ENCODE peak calls at places on chromosomes 16 and 17, in eight cellular contexts. D is left ventricle myocardium inferior, Y is RWPE1, M is brain microvascular endothelial cell, P is gastrocnemius medialis, O is AG04450, V is kidney, E is spleen. A is an unnamed sample.

GRCh38 chr17:39186481-39187002 is 10.9 kb downstream of the CACNB1 start:
- DNase-seq in Y (no peak), E (no peak), D (no peak), V (no peak), M (no peak), O (no peak), P (no peak), A (no peak)

GRCh38 chr17:14211246-14211645 is 25.4 kb downstream of the CDRT15 start:
- DNase-seq in D (no peak), E (no peak), O (no peak), Y (no peak), M (no peak), P (no peak), V (no peak), A (no peak)

GRCh38 chr17:59764292-59764741 is 56.9 kb downstream of the VMP1 start:
- DNase-seq in D (no peak), V (no peak), P (no peak), Y (no peak), O (no peak), M (no peak), E (no peak), A (no peak)

GRCh38 chr16:88064011-88064888 is 113.0 kb downstream of the BANP start:
- DNase-seq in Y (no peak), O (no peak), P (no peak), M (no peak), E (peak; percentile 57), D (peak; percentile 8), V (peak; percentile 64), A (no peak)

GRCh38 chr16:22728167-22728836 is 85.7 kb upstream of the HS3ST2 start:
- DNase-seq in P (no peak), O (no peak), V (no peak), E (no peak), M (no peak), Y (no peak), D (no peak), A (no peak)

GRCh38 chr16:84593825-84594724 is 23.8 kb downstream of the COTL1 start:
- DNase-seq in O (no peak), V (no peak), E (peak; percentile 97), Y (no peak), D (no peak), M (no peak), P (no peak), A (no peak)

GRCh38 chr16:69711115-69711740 is 15.1 kb downstream of the NQO1 start:
- DNase-seq in V (no peak), P (no peak), O (peak; percentile 56), Y (peak; percentile 92), E (no peak), D (no peak), M (peak; percentile 68), A (peak; percentile 71)

GRCh38 chr16:81817789-81818304 is 38.8 kb downstream of the PLCG2 start:
- DNase-seq in M (no peak), P (no peak), E (peak; percentile 88), D (no peak), Y (no peak), O (no peak), V (no peak), A (no peak)

GRCh38 chr17:55794681-55795080 is 43.8 kb downstream of the PCTP start:
- DNase-seq in Y (no peak), V (no peak), P (no peak), E (no peak), O (no peak), M (no peak), D (no peak), A (no peak)

GRCh38 chr17:55793272-55793671 is 42.4 kb downstream of the PCTP start:
- DNase-seq in Y (no peak), D (no peak), O (no peak), V (no peak), P (no peak), E (no peak), M (no peak), A (no peak)

DNA sequence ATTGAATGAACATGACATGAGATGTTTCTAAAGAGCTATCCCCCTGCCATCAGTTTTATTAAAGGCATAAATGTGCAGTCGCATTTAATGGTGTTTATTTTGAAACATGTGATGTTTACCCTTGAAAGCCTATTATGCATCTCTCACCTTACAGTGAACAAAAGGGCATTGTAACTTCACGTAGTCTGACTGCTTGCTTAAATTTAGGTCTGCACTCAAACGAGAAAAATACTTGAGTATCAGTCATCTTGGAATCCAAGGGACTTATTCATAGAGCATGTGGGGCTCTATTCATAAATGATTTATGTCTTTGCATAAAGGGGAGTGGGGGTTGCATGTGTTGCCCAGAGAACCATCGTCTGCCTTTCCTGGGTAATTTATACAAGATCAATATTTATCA is 44.2 kb downstream of the PCTP start:
- DNase-seq in O (no peak), V (no peak), Y (no peak), M (no peak), E (no peak), P (no peak), D (no peak), A (no peak)
- H3K27ac ChIP-seq in O (no peak overlapping the region), V (no peak overlapping the region), Y (no peak overlapping the region), M (no peak overlapping the region), E (no peak overlapping the region), P (no peak overlapping the region), D (no peak overlapping the region), A (no peak overlapping the region)

DNA sequence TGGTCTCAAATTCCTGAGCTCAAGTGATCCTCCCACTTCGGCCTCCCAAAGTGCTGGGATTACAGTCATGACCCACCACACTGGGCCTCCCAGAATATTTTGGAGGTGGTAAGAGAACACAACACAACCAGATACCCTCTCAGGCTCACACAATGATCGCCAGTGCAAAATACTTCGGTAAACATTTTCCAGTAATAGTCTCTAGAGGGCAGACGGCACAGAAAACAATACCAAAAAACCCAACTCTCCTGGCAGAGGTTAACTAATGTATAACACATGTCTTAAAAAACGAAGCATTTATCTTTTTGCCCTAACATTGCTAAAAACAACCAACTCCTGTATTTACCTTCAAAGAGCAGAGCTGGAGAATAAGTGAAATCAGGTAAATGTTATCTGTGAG is 10.5 kb downstream of the NUFIP2 start:
- DNase-seq in V (no peak), D (no peak), Y (no peak), O (no peak), E (no peak), M (no peak), P (no peak), A (no peak)
- TF ChIP-seq CTCF in V (no peak), D (no peak), Y (no peak), O (no peak), E (no peak), M (no peak), P (no peak), A (no peak)

GRCh38 chr17:62703269-62703775 is 75.9 kb downstream of the MRC2 start:
- DNase-seq in V (peak; percentile 96), D (no peak), P (no peak), M (no peak), Y (peak; percentile 77), O (no peak), E (peak; percentile 79), A (no peak)
- H3K27ac ChIP-seq in V (peak overlapping the region; percentile 59), D (peak overlapping the region; percentile 90), P (no peak overlapping the region), M (peak overlapping the region; percentile 81), Y (peak overlapping the region; percentile 96), O (no peak overlapping the region), E (no peak overlapping the region), A (no peak overlapping the region)

GRCh38 chr16:52069866-52070265 is 477.1 kb downstream of the TOX3 start:
- DNase-seq in V (no peak), E (no peak), P (no peak), O (no peak), M (peak; percentile 25), Y (peak; percentile 34), D (no peak), A (no peak)
- TF ChIP-seq CTCF in V (peak; percentile 33), E (no peak), P (no peak), O (no peak), M (peak; percentile 10), Y (peak; percentile 44), D (peak; percentile 32), A (no peak)

DNA sequence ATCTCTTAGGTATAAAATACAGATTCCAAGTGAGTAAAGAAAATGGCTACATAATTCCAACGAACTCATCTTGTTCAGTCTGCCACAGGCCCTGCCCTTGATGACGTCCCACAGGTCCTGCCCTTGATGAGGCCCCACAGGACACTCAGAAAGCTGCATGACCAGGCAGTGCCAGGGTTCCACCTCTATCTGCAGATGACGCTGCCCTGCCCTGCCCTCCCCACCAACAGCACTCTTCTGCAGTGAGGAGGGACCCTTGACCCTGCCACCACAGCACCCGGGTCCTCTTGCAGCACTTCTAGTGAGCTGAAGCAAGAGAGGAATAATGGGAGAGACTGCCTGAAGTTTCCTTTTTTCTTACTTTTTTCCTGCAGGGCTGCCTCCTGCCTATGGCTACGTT is 118.4 kb downstream of the VPS53 start:
- DNase-seq in M (peak; percentile 59), Y (peak; percentile 4), D (no peak), O (no peak), V (no peak), P (no peak), E (no peak), A (no peak)
- H3K27ac ChIP-seq in M (peak overlapping the region; percentile 92), Y (peak overlapping the region; percentile 28), D (peak overlapping the region; percentile 35), O (peak overlapping the region; percentile 90), V (no peak overlapping the region), P (no peak overlapping the region), E (no peak overlapping the region), A (no peak overlapping the region)